ENCODE peak calls at places on chromosome 19, in five cellular contexts. Y is K562, E is left ventricle myocardium inferior, B is omental fat pad, C is HCT116. I is an unnamed sample.

GRCh38 chr19:45601524-45602522 is at the start of gene GPR4:
- DNase-seq in Y (no peak), E (peak; percentile 37), B (no peak), C (no peak), I (no peak)

GRCh38 chr19:1168562-1168873 is 5.5 kb downstream of the SBNO2 start:
- DNase-seq in Y (no peak), E (no peak), B (no peak), C (no peak), I (no peak)

GRCh38 chr19:48390188-48391099 is 907 bp downstream of the KDELR1 start:
- DNase-seq in Y (peak; percentile 79), E (peak; percentile 64), B (no peak), C (no peak), I (peak; percentile 55)

GRCh38 chr19:2602391-2603181 is 99.9 kb downstream of the GNG7 start:
- DNase-seq in Y (no peak), E (peak; percentile 87), B (no peak), C (no peak), I (peak; percentile 88)

GRCh38 chr19:45641274-45642105 is 2.3 kb upstream of the EML2 start:
- DNase-seq in Y (peak; percentile 94), E (peak; percentile 74), B (peak; percentile 70), C (peak; percentile 97), I (peak; percentile 97)

GRCh38 chr19:51687791-51688664 is 5.1 kb upstream of the SPACA6 start:
- DNase-seq in Y (peak; percentile 41), E (peak; percentile 74), B (no peak), C (no peak), I (peak; percentile 42)

GRCh38 chr19:368624-369020 is 24.0 kb upstream of the MIER2 start:
- DNase-seq in Y (no peak), E (no peak), B (no peak), C (no peak), I (no peak)

GRCh38 chr19:44635581-44636438 is 7.9 kb upstream of the PVR start:
- DNase-seq in Y (no peak), E (no peak), B (no peak), C (no peak), I (peak; percentile 22)

GRCh38 chr19:13460045-13460444 is 46.2 kb downstream of the CACNA1A start:
- DNase-seq in Y (no peak), E (no peak), B (no peak), C (no peak), I (no peak)

GRCh38 chr19:2391118-2391725 is 31.2 kb downstream of the TMPRSS9 start:
- DNase-seq in Y (peak; percentile 55), E (no peak), B (no peak), C (peak; percentile 66), I (peak; percentile 77)

GRCh38 chr19:14673088-14673487 is 1.6 kb downstream of the ADGRE3 start:
- DNase-seq in Y (no peak), E (no peak), B (no peak), C (no peak), I (no peak)

GRCh38 chr19:52224211-52224610 is 34.4 kb downstream of the PPP2R1A start:
- DNase-seq in Y (no peak), E (no peak), B (no peak), C (no peak), I (no peak)

GRCh38 chr19:33547676-33548075 is 26.1 kb upstream of the PEPD start:
- DNase-seq in Y (no peak), E (no peak), B (no peak), C (no peak), I (no peak)

GRCh38 chr19:6066661-6067646 is 43.3 kb downstream of the RFX2 start:
- DNase-seq in Y (peak; percentile 42), E (peak; percentile 93), B (peak; percentile 93), C (no peak), I (peak; percentile 81)

GRCh38 chr19:17339088-17339741 is 1.9 kb downstream of the GTPBP3 start:
- DNase-seq in Y (peak; percentile 64), E (no peak), B (no peak), C (no peak), I (peak; percentile 25)

GRCh38 chr19:17338440-17339078 is 1.2 kb downstream of the GTPBP3 start:
- DNase-seq in Y (no peak), E (no peak), B (no peak), C (no peak), I (no peak)

GRCh38 chr19:17335575-17335974 is 920 bp upstream of the ANO8 start:
- DNase-seq in Y (no peak), E (no peak), B (no peak), C (no peak), I (no peak)

GRCh38 chr19:17337675-17338439 is 504 bp downstream of the GTPBP3 start:
- DNase-seq in Y (peak; percentile 72), E (no peak), B (no peak), C (no peak), I (peak; percentile 31)

DNA sequence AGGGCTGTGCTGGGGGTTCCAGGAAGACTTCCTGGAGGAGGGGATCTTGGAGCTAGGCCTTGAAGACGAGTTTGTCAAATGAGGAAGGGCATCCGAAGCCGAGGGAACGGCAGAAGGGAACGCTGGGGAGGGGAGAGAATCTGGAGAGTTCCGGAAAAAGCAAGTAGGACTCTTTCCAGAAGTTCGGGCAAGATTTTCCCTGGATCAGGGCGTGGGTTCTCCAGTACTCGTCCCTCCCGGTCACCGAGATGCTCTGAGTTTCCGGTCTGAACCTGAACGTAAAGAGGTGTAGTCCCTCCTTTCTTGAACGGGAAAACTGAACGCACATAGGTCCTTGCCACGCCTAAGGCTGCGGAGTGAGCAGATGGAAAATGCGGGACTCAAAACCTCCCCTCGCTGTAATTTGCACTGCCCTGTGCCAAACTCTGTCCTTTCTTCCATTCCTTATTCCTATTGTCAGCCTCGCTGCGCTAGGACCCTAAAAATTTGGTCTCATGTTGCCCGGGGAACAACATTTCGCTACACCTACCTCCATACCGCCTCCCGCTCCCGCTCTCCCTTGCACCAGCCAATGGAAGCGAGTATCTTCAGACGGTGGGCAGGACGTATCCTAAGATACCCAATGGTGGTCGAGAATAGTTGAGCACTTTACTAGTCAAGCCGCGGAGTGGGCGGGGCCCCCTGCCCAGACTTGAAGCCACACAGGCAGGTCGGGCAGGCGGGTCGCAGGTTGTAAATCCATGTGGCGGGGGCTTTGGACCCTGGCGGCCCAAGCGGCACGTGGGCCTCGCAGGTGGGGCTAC is at the start of gene GTPBP3:
- DNase-seq in Y (peak; percentile 99), E (peak; percentile 97), B (peak; percentile 92), C (peak; percentile 99), I (peak; percentile 99)
- TF ChIP-seq CTCF in Y (no peak), E (no peak), B (no peak), C (no peak), I (no peak)

DNA sequence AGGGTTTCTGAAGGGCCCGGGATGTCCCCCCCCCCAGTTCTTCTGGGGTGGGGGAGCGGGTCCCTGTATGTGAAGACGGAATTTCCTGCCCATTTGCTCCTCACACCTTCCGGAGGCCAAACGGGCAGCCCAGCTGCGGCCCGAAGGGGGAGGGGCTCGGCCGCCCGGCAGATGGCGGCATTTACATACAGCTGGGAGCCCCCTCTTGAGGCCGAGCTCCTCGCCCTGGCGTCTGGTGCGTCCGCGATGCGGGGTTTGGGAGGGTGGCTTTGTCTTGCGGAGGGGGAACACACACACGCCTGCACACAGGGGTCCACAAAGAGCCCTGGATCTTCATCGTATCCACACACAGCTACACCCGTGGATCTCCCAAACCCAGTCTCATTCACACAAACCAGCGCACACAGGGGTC is 891 bp upstream of the DLL3 start:
- DNase-seq in Y (peak; percentile 78), E (no peak), B (no peak), C (no peak), I (peak; percentile 30)
- TF ChIP-seq CTCF in Y (peak; percentile 87), E (peak; percentile 41), B (no peak), C (no peak), I (peak; percentile 29)

DNA sequence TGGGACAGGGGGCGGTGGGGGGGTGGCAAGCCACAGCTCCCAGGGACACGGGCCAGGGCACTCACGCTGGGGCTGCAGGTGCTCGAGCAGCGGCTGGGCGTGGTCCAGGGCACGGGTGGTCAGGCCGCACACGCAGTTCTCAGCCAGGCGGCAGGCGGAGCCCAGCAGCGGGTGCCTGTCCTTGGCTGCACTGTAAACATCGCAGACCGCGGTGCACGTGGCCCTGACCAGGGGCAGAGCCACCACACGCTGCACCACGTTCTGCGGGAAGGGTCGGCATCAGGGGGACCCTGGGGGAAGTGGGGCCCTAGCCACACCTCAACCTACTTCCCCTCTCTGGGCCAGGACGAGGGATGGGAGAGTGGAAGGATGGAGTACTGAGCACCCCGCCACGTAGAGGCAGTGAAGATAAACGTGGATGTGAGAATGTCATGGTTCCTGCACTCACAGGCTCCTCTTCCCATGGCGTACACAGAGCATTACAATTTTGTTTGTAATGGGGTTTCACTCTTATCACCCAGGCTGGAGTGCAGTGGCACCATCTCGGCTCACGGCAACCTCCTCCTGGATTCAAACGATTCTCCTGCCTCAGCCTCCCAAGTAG is 3.4 kb downstream of the PLIN5 start:
- DNase-seq in Y (no peak), E (no peak), B (no peak), C (no peak), I (no peak)
- TF ChIP-seq CTCF in Y (peak; percentile 7), E (no peak), B (no peak), C (no peak), I (no peak)

GRCh38 chr19:19033176-19033425 is 216 bp downstream of the SUGP2 start:
- DNase-seq in Y (no peak), E (no peak), B (no peak), C (no peak), I (no peak)

GRCh38 chr19:19034204-19034624 is 811 bp downstream of the ARMC6 start:
- DNase-seq in Y (peak; percentile 92), E (no peak), B (no peak), C (peak; percentile 60), I (peak; percentile 85)

GRCh38 chr19:19033426-19034203 is at the start of the genes ARMC6 and SUGP2:
- DNase-seq in Y (peak; percentile 98), E (peak; percentile 84), B (peak; percentile 58), C (peak; percentile 71), I (peak; percentile 87)

GRCh38 chr19:19028526-19028925 is 4.8 kb downstream of the SUGP2 start:
- DNase-seq in Y (no peak), E (no peak), B (no peak), C (no peak), I (no peak)

GRCh38 chr19:19032420-19033175 is 719 bp downstream of the SUGP2 start:
- DNase-seq in Y (peak; percentile 92), E (peak; percentile 90), B (peak; percentile 70), C (peak; percentile 84), I (peak; percentile 91)
- TF ChIP-seq CTCF in Y (peak; percentile 9), E (no peak), B (no peak), C (no peak), I (no peak)

GRCh38 chr19:11034449-11035213 is 54.6 kb upstream of the LDLR start:
- DNase-seq in Y (no peak), E (no peak), B (no peak), C (no peak), I (no peak)

GRCh38 chr19:11041194-11041593 is 48.1 kb upstream of the LDLR start:
- DNase-seq in Y (no peak), E (no peak), B (no peak), C (no peak), I (no peak)

GRCh38 chr19:11041966-11042627 is 47.2 kb upstream of the LDLR start:
- DNase-seq in Y (no peak), E (no peak), B (no peak), C (no peak), I (peak; percentile 10)

GRCh38 chr19:11035441-11036377 is 53.6 kb upstream of the LDLR start:
- DNase-seq in Y (peak; percentile 86), E (peak; percentile 89), B (peak; percentile 96), C (peak; percentile 73), I (peak; percentile 94)

DNA sequence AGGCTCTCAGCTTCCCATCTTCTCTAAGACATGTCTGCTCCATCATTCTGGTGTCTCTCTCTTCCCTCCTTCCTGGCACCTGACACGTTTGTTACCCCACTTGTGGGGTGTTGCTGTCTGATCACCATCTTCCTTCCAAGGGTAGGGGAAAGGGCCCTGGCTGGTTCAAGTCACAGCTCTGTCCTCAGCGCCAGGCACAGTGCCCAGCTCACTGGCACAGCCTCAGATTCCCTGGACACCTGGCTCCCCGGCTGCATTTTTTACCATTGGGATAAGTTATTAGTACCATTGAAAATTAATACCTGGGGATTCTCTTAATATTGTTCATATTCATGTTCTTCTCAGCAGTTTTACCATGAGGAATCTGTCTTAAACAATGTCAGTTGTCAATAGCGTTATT is 50.8 kb upstream of the LDLR start:
- DNase-seq in Y (no peak), E (no peak), B (no peak), C (no peak), I (no peak)
- TF ChIP-seq CTCF in Y (no peak), E (no peak), B (no peak), C (no peak), I (no peak)

I was measured in epithelial cell of esophagus.